ENCODE peak calls at places on chromosomes 1 and 21, in five cellular contexts. A is thyroid gland, H is ovary, Y is A549, U is tibial nerve. B is an unnamed sample. For H3K9me3, the result is how much of the 10 kb centered on the place peaks cover.

GRCh38 chr1:36834586-36834985 is 199.7 kb downstream of the GRIK3 start:
- DNase-seq in A (no peak), H (no peak), Y (no peak), U (no peak), B (no peak)

GRCh38 chr1:9874959-9875635 is 35.0 kb downstream of the CTNNBIP1 start:
- DNase-seq in A (peak), H (peak), Y (peak), U (peak), B (peak)

GRCh38 chr1:59484090-59484489 is 187.2 kb downstream of the FGGY start:
- DNase-seq in A (no peak), H (no peak), Y (peak), U (no peak), B (no peak)

GRCh38 chr1:56578963-56579875 is at the start of gene PLPP3:
- DNase-seq in A (peak), H (peak), Y (peak), U (peak), B (peak)

GRCh38 chr1:15526021-15526489 is 593 bp upstream of the DNAJC16 start:
- DNase-seq in A (peak), H (peak), Y (no peak), U (no peak), B (peak)

GRCh38 chr1:7845761-7846160 is 7.1 kb downstream of the UTS2 start:
- DNase-seq in A (no peak), H (no peak), Y (no peak), U (no peak), B (no peak)

GRCh38 chr1:212669102-212669501 is 30.5 kb downstream of the BATF3 start:
- DNase-seq in A (no peak), H (no peak), Y (peak), U (no peak), B (no peak)

GRCh38 chr1:75630998-75631397 is 20.1 kb upstream of the SLC44A5 start:
- DNase-seq in A (no peak), H (no peak), Y (no peak), U (no peak), B (no peak)

GRCh38 chr1:230280054-230280795 is 145.9 kb downstream of the PGBD5 start:
- DNase-seq in A (no peak), H (no peak), Y (no peak), U (no peak), B (peak)

DNA sequence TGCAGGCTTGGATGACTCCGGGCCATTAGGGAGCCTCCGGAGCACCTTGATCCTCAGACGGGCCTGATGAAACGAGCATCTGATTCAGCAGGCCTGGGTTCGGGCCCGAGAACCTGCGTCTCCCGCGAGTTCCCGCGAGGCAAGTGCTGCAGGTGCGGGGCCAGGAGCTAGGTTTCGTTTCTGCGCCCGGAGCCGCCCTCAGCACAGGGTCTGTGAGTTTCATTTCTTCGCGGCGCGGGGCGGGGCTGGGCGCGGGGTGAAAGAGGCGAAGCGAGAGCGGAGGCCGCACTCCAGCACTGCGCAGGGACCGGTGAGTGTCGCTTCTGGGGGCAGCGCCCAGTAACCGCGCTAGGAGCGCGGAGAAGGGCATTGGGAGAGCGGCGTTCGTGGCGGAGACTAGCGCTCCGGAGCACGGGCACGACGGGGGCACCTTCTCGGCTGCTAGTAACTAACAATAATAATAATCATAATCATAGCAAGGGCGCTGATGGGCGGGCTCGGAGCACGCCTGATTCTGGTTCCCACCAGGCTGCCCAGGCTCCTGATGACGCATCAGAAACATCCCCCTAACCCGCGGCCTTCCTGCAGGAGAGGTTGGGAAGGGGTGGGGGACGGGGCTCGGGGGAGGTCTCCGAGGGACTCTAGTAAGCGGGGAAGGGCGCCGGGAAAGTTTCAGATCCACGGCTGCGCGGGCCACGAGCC is at the start of gene MX1:
- DNase-seq in A (peak), H (peak), Y (peak), U (peak), B (peak)
- TF ChIP-seq POLR2A in A (peak), H (peak), Y (no peak), U (peak), B (peak)

DNA sequence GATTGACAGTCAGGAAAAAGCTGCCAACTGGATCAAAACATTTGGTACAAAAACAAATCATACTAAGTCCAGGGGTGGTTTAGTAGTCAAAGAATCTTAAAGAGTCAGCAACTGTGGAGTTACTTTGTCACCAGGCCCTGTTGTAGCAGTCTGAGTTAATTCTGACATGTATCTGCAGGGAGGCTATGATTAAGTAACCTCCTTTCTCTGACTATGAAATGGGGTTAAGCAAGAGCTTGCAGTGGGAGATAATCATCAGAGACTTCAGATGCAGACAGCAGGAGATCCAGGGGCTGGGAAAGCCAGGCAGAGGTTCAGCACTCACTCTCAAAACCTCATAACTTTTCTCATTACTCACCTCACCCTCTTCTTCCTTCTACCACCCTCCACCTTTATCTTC is 99.2 kb upstream of the BTG3 start:
- DNase-seq in A (no peak), H (no peak), Y (no peak), U (no peak), B (no peak)
- H3K9me3 ChIP-seq in A (under half), H (under half), Y (under half), U (under half), B (under half)

GRCh38 chr1:70354332-70355110 is at the start of gene ANKRD13C:
- DNase-seq in A (peak), H (peak), Y (peak), U (peak), B (peak)
- TF ChIP-seq POLR2A in A (peak), H (peak), Y (peak), U (peak), B (peak)

DNA sequence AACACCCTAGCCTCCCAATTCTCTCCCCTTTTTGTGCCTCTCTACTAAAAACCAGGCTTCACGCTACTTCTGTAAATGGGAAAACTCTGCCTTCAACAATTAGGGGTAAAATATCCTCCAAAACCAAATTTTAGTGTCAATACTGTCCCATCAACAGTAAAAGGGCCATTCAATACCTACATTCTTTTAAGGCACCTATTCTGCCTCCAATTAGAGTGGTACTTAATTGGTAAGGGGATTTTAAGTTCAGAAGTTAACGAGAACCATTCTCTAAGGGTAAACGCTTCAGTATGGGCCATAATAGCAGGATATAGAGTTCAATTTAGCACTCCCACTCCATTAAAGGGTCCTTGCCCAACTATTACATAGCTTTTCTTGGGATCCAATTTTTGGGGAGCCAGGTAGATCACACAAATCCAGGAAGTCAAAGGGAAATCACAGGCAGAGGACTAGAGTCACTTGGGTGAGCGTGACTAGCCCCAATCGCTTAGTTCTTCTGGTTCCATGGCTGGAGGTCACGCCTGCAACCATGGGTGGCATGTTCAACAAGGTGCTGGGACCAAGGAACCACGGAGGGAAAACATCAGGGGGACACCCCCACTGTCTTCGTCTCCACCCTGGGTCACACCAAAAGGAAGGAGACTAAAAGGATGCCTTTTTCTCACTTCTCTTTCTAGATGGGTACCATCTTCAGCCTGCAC is 20.1 kb upstream of the BSDC1 start:
- DNase-seq in A (no peak), H (no peak), Y (no peak), U (no peak), B (no peak)
- H3K9me3 ChIP-seq in A (under half), H (under half), Y (under half), U (under half), B (under half)

DNA sequence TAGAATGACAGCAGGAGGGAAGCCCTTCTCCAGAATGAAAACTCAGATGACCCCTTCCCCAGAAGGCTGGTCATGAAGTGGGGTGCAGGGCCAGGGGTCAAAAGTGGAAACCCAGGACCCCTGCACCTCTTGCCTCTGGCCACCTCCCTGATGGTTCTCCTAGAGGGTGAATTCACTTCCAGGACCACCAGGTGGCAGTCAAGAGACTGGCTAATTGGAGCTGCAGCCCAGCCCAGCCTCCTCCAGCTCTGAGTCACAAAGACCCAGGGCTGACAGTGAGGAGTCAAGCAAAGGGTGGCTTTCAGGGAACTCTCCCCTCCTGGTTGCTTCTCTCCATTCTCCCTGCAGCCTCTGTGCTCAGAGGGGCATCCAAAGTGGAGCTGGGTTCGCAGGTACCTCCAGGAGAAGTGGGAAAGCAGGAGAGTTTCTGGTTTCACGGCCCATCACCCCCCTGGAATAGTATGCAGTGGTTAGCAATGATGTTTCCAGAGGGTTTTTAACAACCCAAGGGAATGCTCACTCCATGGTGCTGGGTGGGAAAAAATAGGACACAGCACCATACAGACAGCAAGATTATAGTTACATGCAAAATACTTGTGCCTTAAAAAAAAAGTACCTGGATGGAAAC is 6.1 kb upstream of the EPHB2 start:
- DNase-seq in A (peak), H (peak), Y (peak), U (peak), B (peak)
- TF ChIP-seq POLR2A in A (no peak), H (no peak), Y (no peak), U (no peak), B (no peak)

B was measured in breast epithelium.